ENCODE peak calls at places on chromosomes 16 and 17, in six cellular contexts. W is aorta; Q is mucosa of descending colon; M is activated naive CD4-positive, alpha-beta T cell treated with Interleukin-2 at 50 U/mL for 16 hours; S is stimulated activated CD8-positive, alpha-beta memory T cell treated with anti-CD3 and anti-CD28 coated beads, Interleukin-7, amount 100 ng/mL, for 1 hour; J is naive thymus-derived CD8-positive, alpha-beta T cell. Y is an unnamed sample.

GRCh38 chr16:58102665-58103427 is 26.3 kb downstream of the CFAP20 start:
- DNase-seq in W (no peak), Q (no peak), M (no peak), S (no peak), J (no peak), Y (no peak)

GRCh38 chr17:50020841-50021599 is 26.0 kb upstream of the DLX3 start:
- DNase-seq in W (peak), Q (no peak), M (no peak), S (no peak), J (no peak), Y (no peak)

GRCh38 chr16:166375-167116 is 768 bp downstream of the HBM start:
- DNase-seq in W (no peak), Q (peak), M (no peak), S (no peak), J (no peak), Y (no peak)

GRCh38 chr16:60261425-60261824 is 1527.3 kb upstream of the GOT2 start:
- DNase-seq in W (no peak), Q (no peak), M (no peak), S (no peak), J (no peak), Y (no peak)

GRCh38 chr16:51146256-51146924 is 4.7 kb downstream of the SALL1 start:
- DNase-seq in W (no peak), Q (no peak), M (no peak), S (no peak), J (no peak), Y (no peak)

GRCh38 chr17:8013731-8014557 is 11.5 kb downstream of the GUCY2D start:
- DNase-seq in W (no peak), Q (no peak), M (no peak), S (no peak), J (no peak), Y (no peak)

GRCh38 chr17:13474073-13474800 is 127.5 kb downstream of the HS3ST3A1 start:
- DNase-seq in W (no peak), Q (no peak), M (no peak), S (no peak), J (no peak), Y (no peak)

GRCh38 chr16:84886536-84887090 is 66.8 kb downstream of the CRISPLD2 start:
- DNase-seq in W (no peak), Q (no peak), M (no peak), S (no peak), J (no peak), Y (no peak)

GRCh38 chr17:47829870-47830269 is 1.5 kb downstream of the MRPL10 start:
- DNase-seq in W (no peak), Q (no peak), M (peak), S (no peak), J (peak), Y (no peak)

GRCh38 chr16:69112285-69113129 is 7.1 kb downstream of the HAS3 start:
- DNase-seq in W (peak), Q (peak), M (peak), S (peak), J (peak), Y (peak)

Y was measured in B cell.